ENCODE peak calls at places on chromosome 21, in six cellular contexts. Q is A673, I is pancreas, K is heart left ventricle, M is tibial artery, N is A549. S is an unnamed sample.

GRCh38 chr21:46661211-46661625 is 25.7 kb downstream of the PRMT2 start:
- DNase-seq in N (no peak), I (peak; percentile 38), Q (peak; percentile 90), K (peak; percentile 73), M (no peak), S (no peak)

GRCh38 chr21:28714795-28715464 is 277.7 kb downstream of the LTN1 start:
- DNase-seq in N (no peak), I (no peak), K (no peak), M (no peak), Q (no peak), S (peak; percentile 27)

GRCh38 chr21:38831526-38832467 is 26.1 kb downstream of the ETS2 start:
- DNase-seq in M (peak; percentile 93), K (peak; percentile 48), Q (peak; percentile 60), I (peak; percentile 74), N (peak; percentile 76), S (peak; percentile 7)

GRCh38 chr21:25373126-25374082 is 233.9 kb downstream of the MRPL39 start:
- DNase-seq in Q (no peak), I (no peak), N (no peak), M (no peak), K (no peak), S (no peak)

GRCh38 chr21:36381841-36382589 is 3.2 kb upstream of the CHAF1B start:
- DNase-seq in M (no peak), I (no peak), N (no peak), Q (no peak), K (no peak), S (no peak)

GRCh38 chr21:38817371-38818335 is 11.9 kb downstream of the ETS2 start:
- DNase-seq in N (no peak), K (no peak), M (no peak), Q (no peak), I (no peak), S (no peak)

GRCh38 chr21:38861989-38862683 is 56.4 kb downstream of the ETS2 start:
- DNase-seq in K (no peak), I (no peak), N (no peak), M (no peak), Q (no peak), S (no peak)

GRCh38 chr21:46562472-46562871 is 42.4 kb downstream of the S100B start:
- DNase-seq in I (no peak), Q (no peak), K (no peak), M (no peak), N (no peak), S (no peak)

GRCh38 chr21:34807881-34808568 is 139.2 kb downstream of the CLIC6 start:
- DNase-seq in Q (no peak), K (no peak), M (peak; percentile 65), I (no peak), N (peak; percentile 70), S (peak; percentile 52)

GRCh38 chr21:43269461-43269860 is 100.7 kb downstream of the CRYAA start:
- DNase-seq in Q (peak; percentile 28), M (no peak), N (no peak), K (peak; percentile 8), I (no peak), S (no peak)

GRCh38 chr21:37367758-37368535 is 1.4 kb downstream of the DYRK1A start:
- DNase-seq in M (peak; percentile 47), Q (peak; percentile 36), K (peak; percentile 63), N (no peak), I (peak; percentile 55), S (peak; percentile 25)

GRCh38 chr21:45974073-45975016 is 7.2 kb upstream of the COL6A1 start:
- DNase-seq in I (no peak), M (peak; percentile 69), N (no peak), K (peak; percentile 78), Q (no peak), S (peak; percentile 64)

GRCh38 chr21:43312751-43313169 is 114.2 kb downstream of the SIK1 start:
- DNase-seq in I (no peak), K (no peak), N (no peak), Q (no peak), M (no peak), S (no peak)

GRCh38 chr21:43585924-43586411 is 73.3 kb downstream of the HSF2BP start:
- DNase-seq in K (peak; percentile 56), Q (peak; percentile 96), N (peak; percentile 98), I (peak; percentile 69), M (peak; percentile 86), S (peak; percentile 90)

GRCh38 chr21:35257413-35257812 is 208.3 kb upstream of the RUNX1 start:
- DNase-seq in M (peak; percentile 76), K (peak; percentile 59), I (peak; percentile 54), Q (peak; percentile 18), N (peak; percentile 60), S (peak; percentile 78)

GRCh38 chr21:36508948-36509347 is 29.0 kb upstream of the CLDN14 start:
- DNase-seq in Q (no peak), N (no peak), M (no peak), K (no peak), I (no peak), S (no peak)

GRCh38 chr21:38989745-38990423 is 184.2 kb downstream of the ETS2 start:
- DNase-seq in N (no peak), Q (peak; percentile 48), K (no peak), I (no peak), M (no peak), S (peak; percentile 70)

GRCh38 chr21:27812279-27812678 is 845.4 kb upstream of the ADAMTS5 start:
- DNase-seq in Q (no peak), M (no peak), N (no peak), I (no peak), K (no peak), S (no peak)

GRCh38 chr21:15053531-15053930 is 11.3 kb downstream of the NRIP1 start:
- DNase-seq in N (no peak), Q (no peak), M (no peak), K (no peak), I (no peak), S (no peak)

GRCh38 chr21:15057290-15057689 is 7.5 kb downstream of the NRIP1 start:
- DNase-seq in N (no peak), K (no peak), Q (no peak), M (no peak), I (no peak), S (no peak)

GRCh38 chr21:15051652-15052554 is 12.9 kb downstream of the NRIP1 start:
- DNase-seq in N (peak; percentile 26), M (no peak), Q (peak; percentile 63), I (no peak), K (no peak), S (peak; percentile 50)

GRCh38 chr21:15054089-15054488 is 10.7 kb downstream of the NRIP1 start:
- DNase-seq in I (no peak), N (no peak), M (no peak), K (peak; percentile 30), Q (peak; percentile 71), S (no peak)

GRCh38 chr21:15054606-15055239 is 10.1 kb downstream of the NRIP1 start:
- DNase-seq in I (no peak), N (no peak), Q (no peak), K (no peak), M (no peak), S (no peak)
- H3K27ac ChIP-seq in I (no peak overlapping the region), N (peak overlapping the region; percentile 75), Q (peak overlapping the region; percentile 39), K (no peak overlapping the region), M (no peak overlapping the region), S (no peak overlapping the region)

GRCh38 chr21:33348728-33349127 is 24.0 kb downstream of the IFNAR1 start:
- DNase-seq in I (no peak), Q (no peak), K (no peak), N (no peak), M (no peak), S (no peak)

GRCh38 chr21:33355996-33356395 is 31.2 kb downstream of the IFNAR1 start:
- DNase-seq in I (no peak), N (no peak), Q (no peak), M (no peak), K (no peak), S (peak; percentile 82)

GRCh38 chr21:33355355-33355754 is 30.6 kb downstream of the IFNAR1 start:
- DNase-seq in I (no peak), N (no peak), Q (no peak), M (no peak), K (no peak), S (no peak)

GRCh38 chr21:33345751-33346238 is 21.0 kb downstream of the IFNAR1 start:
- DNase-seq in I (no peak), N (no peak), Q (no peak), K (no peak), M (no peak), S (no peak)

DNA sequence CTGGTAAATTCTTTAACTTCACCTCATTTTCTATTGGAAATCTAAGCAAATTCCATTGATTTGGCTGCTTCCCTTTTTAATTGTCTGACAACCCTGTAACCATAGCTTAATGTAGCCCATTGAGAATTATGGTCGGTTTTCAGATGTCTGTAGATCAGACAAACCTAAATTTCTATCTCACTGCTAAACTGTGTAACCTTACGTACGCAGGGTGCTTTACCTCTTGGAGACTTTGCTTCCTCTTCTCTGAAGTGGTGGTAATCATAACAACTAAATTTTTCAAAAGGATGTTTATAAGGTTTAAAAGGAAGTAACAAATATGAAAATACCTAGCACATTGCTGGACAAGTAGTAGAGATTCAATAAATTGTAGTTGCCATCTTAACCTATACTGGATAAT is 25.9 kb downstream of the IFNAR1 start:
- DNase-seq in M (no peak), N (no peak), Q (no peak), K (no peak), I (no peak), S (no peak)
- H3K9me3 ChIP-seq in M (no peaks in the 10 kb centered on the region), N (no peaks in the 10 kb centered on the region), Q (no peaks in the 10 kb centered on the region), K (no peaks in the 10 kb centered on the region), I (no peaks in the 10 kb centered on the region), S (no peaks in the 10 kb centered on the region)

GRCh38 chr21:31329431-31330143 is 14.5 kb downstream of the TIAM1 start:
- DNase-seq in M (no peak), N (no peak), Q (no peak), I (no peak), K (no peak), S (no peak)
- H3K27ac ChIP-seq in M (no peak overlapping the region), N (no peak overlapping the region), Q (no peak overlapping the region), I (no peak overlapping the region), K (no peak overlapping the region), S (no peak overlapping the region)

GRCh38 chr21:14075346-14076142 is 135.2 kb downstream of the LIPI start:
- DNase-seq in M (no peak), Q (no peak), K (no peak), I (no peak), N (no peak), S (no peak)

GRCh38 chr21:14073615-14074014 is 137.1 kb downstream of the LIPI start:
- DNase-seq in K (no peak), I (no peak), N (no peak), M (no peak), Q (no peak), S (no peak)

GRCh38 chr21:14074177-14074576 is 136.6 kb downstream of the LIPI start:
- DNase-seq in K (no peak), Q (no peak), M (no peak), I (no peak), N (no peak), S (no peak)

GRCh38 chr21:14078746-14079375 is 131.9 kb downstream of the LIPI start:
- DNase-seq in Q (no peak), N (no peak), I (no peak), K (no peak), M (no peak), S (no peak)

DNA sequence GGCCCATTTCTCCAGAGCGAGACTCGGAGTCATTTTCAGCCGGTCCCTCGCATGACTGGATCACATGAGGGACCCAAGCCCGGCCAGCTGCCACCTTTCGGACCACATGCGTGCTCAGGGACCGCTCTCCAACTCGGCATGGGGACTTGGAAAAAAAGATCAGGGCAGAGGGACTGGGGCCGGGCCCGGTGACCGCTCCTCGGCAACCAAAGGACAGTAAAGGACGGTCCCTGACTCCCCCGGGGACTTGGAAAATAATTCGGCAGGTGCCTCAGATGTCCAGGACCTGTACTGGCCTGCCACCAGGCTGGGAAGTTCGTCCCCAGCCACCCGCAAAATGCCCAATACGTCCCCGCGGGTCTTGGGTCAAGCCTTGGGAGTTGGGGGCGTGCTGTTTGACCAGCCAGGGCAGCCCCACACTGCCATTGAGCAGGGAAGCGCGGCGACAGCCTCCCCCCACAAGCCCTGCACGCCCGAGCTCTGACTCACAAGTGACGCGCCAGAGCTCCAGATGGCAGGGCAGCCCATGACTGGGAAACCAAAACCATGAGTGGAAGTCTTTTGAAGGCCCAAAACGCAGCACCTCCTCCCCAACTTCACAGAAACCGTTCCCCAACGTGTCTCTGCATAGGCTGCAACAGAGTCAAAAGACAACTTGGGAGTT is 134.5 kb downstream of the LIPI start:
- DNase-seq in K (no peak), M (no peak), Q (no peak), N (no peak), I (no peak), S (no peak)
- H3K9me3 ChIP-seq in K (peaks cover 13% of the 10 kb centered on the region), M (peaks cover 8% of the 10 kb centered on the region), Q (no peaks in the 10 kb centered on the region), N (no peaks in the 10 kb centered on the region), I (no peaks in the 10 kb centered on the region), S (no peaks in the 10 kb centered on the region)